ENCODE peak calls at places on chromosome 13, in five cellular contexts. E is left lung; I is PC-9; D is effector memory CD4-positive, alpha-beta T cell; Y is cardiac muscle cell. U is an unnamed sample.
A peak's percentile ranks its signal among the peaks of the same experiment; 100 is the strongest.

GRCh38 chr13:54636231-54636630 is 1607.6 kb downstream of the OLFM4 start:
- DNase-seq in Y (no peak), I (no peak), E (no peak), D (no peak), U (no peak)

GRCh38 chr13:87356314-87356713 is 314.9 kb upstream of the SLITRK5 start:
- DNase-seq in D (no peak), E (no peak), Y (no peak), I (no peak), U (no peak)

GRCh38 chr13:36819811-36820140 is 754 bp downstream of the RFXAP start:
- DNase-seq in Y (peak; percentile 33), I (no peak), E (no peak), D (peak; percentile 2), U (no peak)

GRCh38 chr13:47788844-47789243 is 212.2 kb downstream of the SUCLA2 start:
- DNase-seq in I (no peak), E (no peak), Y (no peak), D (no peak), U (no peak)

GRCh38 chr13:106573855-106574254 is 5.9 kb upstream of the ARGLU1 start:
- DNase-seq in I (no peak), E (peak; percentile 56), D (no peak), Y (peak; percentile 55), U (no peak)

GRCh38 chr13:75258159-75258782 is 223.7 kb downstream of the TBC1D4 start:
- DNase-seq in D (no peak), E (no peak), I (peak; percentile 44), Y (peak; percentile 70), U (no peak)

GRCh38 chr13:42996584-42996983 is 4.5 kb upstream of the EPSTI1 start:
- DNase-seq in Y (peak; percentile 69), E (no peak), D (no peak), I (peak; percentile 93), U (no peak)

GRCh38 chr13:24893863-24894262 is 129.9 kb downstream of the RNF17 start:
- DNase-seq in I (no peak), E (no peak), Y (no peak), D (no peak), U (no peak)

GRCh38 chr13:36362251-36362650 is 16.1 kb upstream of the SPART start:
- DNase-seq in I (peak; percentile 76), E (no peak), Y (peak; percentile 75), D (no peak), U (no peak)

GRCh38 chr13:45086484-45086883 is 33.8 kb upstream of the GTF2F2 start:
- DNase-seq in D (no peak), Y (peak; percentile 25), E (no peak), I (no peak), U (no peak)

GRCh38 chr13:67049744-67050143 is 180.4 kb downstream of the PCDH9 start:
- DNase-seq in E (no peak), I (no peak), Y (no peak), D (no peak), U (no peak)

GRCh38 chr13:59879281-59879680 is 284.4 kb downstream of the DIAPH3 start:
- DNase-seq in Y (peak; percentile 5), E (no peak), I (no peak), D (no peak), U (no peak)

GRCh38 chr13:74131206-74131605 is 3.0 kb downstream of the KLF12 start:
- DNase-seq in E (no peak), Y (no peak), D (no peak), I (no peak), U (no peak)

GRCh38 chr13:25753976-25754375 is 297.8 kb downstream of the SHISA2 start:
- DNase-seq in D (no peak), I (no peak), E (no peak), Y (no peak), U (no peak)

GRCh38 chr13:64930636-64931035 is 2299.5 kb downstream of the PCDH9 start:
- DNase-seq in D (no peak), Y (no peak), E (no peak), I (no peak), U (no peak)

GRCh38 chr13:45916036-45916435 is 64.5 kb upstream of the SIAH3 start:
- DNase-seq in Y (no peak), E (no peak), D (no peak), I (no peak), U (no peak)

GRCh38 chr13:48154671-48155070 is 59.8 kb upstream of the MED4 start:
- DNase-seq in E (no peak), I (no peak), D (no peak), Y (no peak), U (no peak)

GRCh38 chr13:98033277-98034247 is 80.1 kb downstream of the IPO5 start:
- DNase-seq in I (peak; percentile 36), D (no peak), E (no peak), Y (peak; percentile 69), U (no peak)

GRCh38 chr13:50626031-50626643 is 217.4 kb downstream of the DLEU7 start:
- DNase-seq in D (no peak), I (no peak), Y (peak; percentile 92), E (no peak), U (no peak)

GRCh38 chr13:42652642-42653415 is 78.9 kb downstream of the TNFSF11 start:
- DNase-seq in D (no peak), Y (no peak), E (no peak), I (peak; percentile 44), U (no peak)

GRCh38 chr13:47000166-47000565 is 103.3 kb upstream of the HTR2A start:
- DNase-seq in Y (no peak), D (no peak), I (no peak), E (no peak), U (no peak)

GRCh38 chr13:31223215-31223614 is 23.4 kb downstream of the B3GLCT start:
- DNase-seq in D (no peak), I (no peak), E (no peak), Y (no peak), U (no peak)

GRCh38 chr13:31223640-31224039 is 23.9 kb downstream of the B3GLCT start:
- DNase-seq in D (no peak), I (no peak), E (no peak), Y (peak; percentile 50), U (no peak)

GRCh38 chr13:31225998-31226675 is 26.4 kb downstream of the B3GLCT start:
- DNase-seq in D (no peak), E (no peak), Y (no peak), I (no peak), U (no peak)

GRCh38 chr13:31225180-31225579 is 25.4 kb downstream of the B3GLCT start:
- DNase-seq in I (no peak), Y (no peak), D (no peak), E (no peak), U (no peak)

GRCh38 chr13:31224174-31224669 is 24.4 kb downstream of the B3GLCT start:
- DNase-seq in D (no peak), Y (no peak), I (no peak), E (no peak), U (no peak)
- H3K27ac ChIP-seq in D (no peak overlapping the region), Y (no peak overlapping the region), I (no peak overlapping the region), E (no peak overlapping the region), U (no peak overlapping the region)

GRCh38 chr13:94272038-94272437 is 207.4 kb downstream of the DCT start:
- DNase-seq in I (no peak), D (no peak), Y (no peak), E (no peak), U (no peak)
- H3K27ac ChIP-seq in I (no peak overlapping the region), D (no peak overlapping the region), Y (no peak overlapping the region), E (no peak overlapping the region), U (no peak overlapping the region)

GRCh38 chr13:113766035-113766800 is 7.2 kb downstream of the TMEM255B start:
- DNase-seq in E (no peak), D (no peak), Y (no peak), I (no peak), U (peak; percentile 33)
- H3K27ac ChIP-seq in E (no peak overlapping the region), D (no peak overlapping the region), Y (no peak overlapping the region), I (no peak overlapping the region), U (no peak overlapping the region)

GRCh38 chr13:41259875-41260501 is 3.4 kb downstream of the MTRF1 start:
- DNase-seq in I (no peak), E (no peak), Y (no peak), D (no peak), U (no peak)

GRCh38 chr13:41257535-41257934 is 5.8 kb downstream of the MTRF1 start:
- DNase-seq in D (no peak), E (no peak), I (no peak), Y (no peak), U (no peak)

GRCh38 chr13:41268764-41269163 is 5.4 kb upstream of the MTRF1 start:
- DNase-seq in D (no peak), E (no peak), I (no peak), Y (peak; percentile 14), U (no peak)

GRCh38 chr13:41267106-41267505 is 3.7 kb upstream of the MTRF1 start:
- DNase-seq in D (no peak), Y (peak; percentile 14), I (no peak), E (no peak), U (no peak)

GRCh38 chr13:41263261-41263971 is at the start of gene MTRF1:
- DNase-seq in D (peak; percentile 34), Y (peak; percentile 83), I (peak; percentile 54), E (peak; percentile 82), U (peak; percentile 78)
- H3K27ac ChIP-seq in D (peak within 1 kb of the TSS; percentile 83), Y (peak within 1 kb of the TSS; percentile 54), I (peak within 1 kb of the TSS; percentile 36), E (peak within 1 kb of the TSS; percentile 68), U (peak within 1 kb of the TSS; percentile 78)

GRCh38 chr13:110561335-110562033 is at the start of gene RAB20:
- DNase-seq in E (peak; percentile 94), Y (peak; percentile 94), D (peak; percentile 19), I (peak; percentile 73), U (peak; percentile 93)
- H3K27ac ChIP-seq in E (peak within 1 kb of the TSS; percentile 92), Y (peak within 1 kb of the TSS; percentile 54), D (peak within 1 kb of the TSS; percentile 26), I (peak within 1 kb of the TSS; percentile 72), U (peak within 1 kb of the TSS; percentile 80)

GRCh38 chr13:99496322-99497142 is 4.7 kb upstream of the TM9SF2 start:
- DNase-seq in E (peak; percentile 72), I (peak; percentile 96), D (peak; percentile 68), Y (peak; percentile 20), U (peak; percentile 57)
- H3K27ac ChIP-seq in E (peak overlapping the region; percentile 65), I (peak overlapping the region; percentile 74), D (peak overlapping the region; percentile 68), Y (no peak overlapping the region), U (peak overlapping the region; percentile 85)